ENCODE peak calls at places on chromosomes 3 and 15, in five cellular contexts. X, C, O, W and K are unnamed samples.

GRCh38 chr3:179666030-179666429 is 13.2 kb downstream of the USP13 start:
- DNase-seq in X (no peak), C (no peak), O (no peak), W (no peak), K (no peak)

GRCh38 chr3:42264399-42265058 is 1.5 kb downstream of the CCK start:
- DNase-seq in X (no peak), C (no peak), O (no peak), W (no peak), K (no peak)

GRCh38 chr3:50203113-50203852 is 1.8 kb upstream of the SLC38A3 start:
- DNase-seq in X (no peak), C (no peak), O (no peak), W (no peak), K (no peak)

GRCh38 chr15:62145015-62145735 is 19.9 kb downstream of the C2CD4B start:
- DNase-seq in X (no peak), C (no peak), O (no peak), W (no peak), K (no peak)

GRCh38 chr3:152737021-152737908 is 97.7 kb upstream of the P2RY1 start:
- DNase-seq in X (peak), C (peak), O (no peak), W (no peak), K (no peak)

GRCh38 chr3:43641306-43642114 is 19.7 kb upstream of the ANO10 start:
- DNase-seq in X (no peak), C (no peak), O (no peak), W (no peak), K (no peak)

GRCh38 chr15:88448991-88449461 is 18.2 kb downstream of the MRPL46 start:
- DNase-seq in X (no peak), C (no peak), O (no peak), W (no peak), K (no peak)

GRCh38 chr3:44883999-44884431 is 9.6 kb downstream of the TGM4 start:
- DNase-seq in X (peak), C (no peak), O (no peak), W (peak), K (peak)

GRCh38 chr3:192923731-192924130 is 6.1 kb upstream of the MB21D2 start:
- DNase-seq in X (no peak), C (no peak), O (no peak), W (no peak), K (no peak)

GRCh38 chr15:38588672-38589071 is 24.1 kb upstream of the RASGRP1 start:
- DNase-seq in X (no peak), C (no peak), O (no peak), W (no peak), K (no peak)

GRCh38 chr3:120338517-120338916 is 10.6 kb downstream of the LRRC58 start:
- DNase-seq in X (no peak), C (peak), O (no peak), W (no peak), K (no peak)

GRCh38 chr3:80767599-80767998 is 993.8 kb downstream of the GBE1 start:
- DNase-seq in X (no peak), C (no peak), O (no peak), W (no peak), K (no peak)

GRCh38 chr15:62644874-62645755 is 397.4 kb upstream of the TPM1 start:
- DNase-seq in X (no peak), C (no peak), O (no peak), W (no peak), K (no peak)

GRCh38 chr15:40105517-40106202 is 3.0 kb downstream of the BMF start:
- DNase-seq in X (no peak), C (peak), O (no peak), W (no peak), K (no peak)

GRCh38 chr3:53753518-53754183 is 92.6 kb downstream of the CHDH start:
- DNase-seq in X (no peak), C (peak), O (no peak), W (no peak), K (no peak)

GRCh38 chr15:25787855-25788521 is 75.1 kb downstream of the ATP10A start:
- DNase-seq in X (no peak), C (peak), O (no peak), W (peak), K (no peak)

GRCh38 chr3:27431116-27431515 is 53.1 kb downstream of the SLC4A7 start:
- DNase-seq in X (peak), C (no peak), O (no peak), W (peak), K (peak)